ENCODE peak calls at places on chromosomes 3 and 15, in ten cellular contexts. One of them, this sample, is unnamed.
A peak's percentile ranks its signal among the peaks of the same experiment; 100 is the strongest.

GRCh38 chr15:28955686-28956421 is 70.1 kb downstream of the APBA2 start:
- DNase-seq in natural killer cell treated with Interleukin-12 subunit alpha and Interleukin-12 subunit beta and Interleukin-15 and Interleukin-18, amount 100 ng/mL, for 72 hours: no peak
- DNase-seq in left ventricle myocardium superior: no peak
- DNase-seq in GM13977: no peak
- DNase-seq in CD8-positive, alpha-beta memory T cell: no peak
- DNase-seq in EL: peak; percentile 86
- DNase-seq in M059J: peak; percentile 93
- DNase-seq in NCI-H345: no peak
- DNase-seq in substantia nigra: no peak
- DNase-seq in myocyte: peak; percentile 7
- DNase-seq in this sample: no peak

GRCh38 chr3:98817546-98817945 is 54.4 kb downstream of the ST3GAL6 start:
- DNase-seq in natural killer cell treated with Interleukin-12 subunit alpha and Interleukin-12 subunit beta and Interleukin-15 and Interleukin-18, amount 100 ng/mL, for 72 hours: no peak
- DNase-seq in left ventricle myocardium superior: no peak
- DNase-seq in GM13977: peak; percentile 44
- DNase-seq in CD8-positive, alpha-beta memory T cell: peak; percentile 28
- DNase-seq in EL: peak; percentile 63
- DNase-seq in M059J: peak; percentile 68
- DNase-seq in NCI-H345: peak; percentile 22
- DNase-seq in substantia nigra: no peak
- DNase-seq in myocyte: peak; percentile 68
- DNase-seq in this sample: no peak

GRCh38 chr3:96331341-96331740 is 483.1 kb upstream of the EPHA6 start:
- DNase-seq in natural killer cell treated with Interleukin-12 subunit alpha and Interleukin-12 subunit beta and Interleukin-15 and Interleukin-18, amount 100 ng/mL, for 72 hours: no peak
- DNase-seq in left ventricle myocardium superior: no peak
- DNase-seq in GM13977: no peak
- DNase-seq in CD8-positive, alpha-beta memory T cell: no peak
- DNase-seq in EL: no peak
- DNase-seq in M059J: peak; percentile 3
- DNase-seq in NCI-H345: no peak
- DNase-seq in substantia nigra: no peak
- DNase-seq in myocyte: no peak
- DNase-seq in this sample: no peak

GRCh38 chr15:63088532-63089245 is 33.0 kb upstream of the LACTB start:
- DNase-seq in natural killer cell treated with Interleukin-12 subunit alpha and Interleukin-12 subunit beta and Interleukin-15 and Interleukin-18, amount 100 ng/mL, for 72 hours: no peak
- DNase-seq in left ventricle myocardium superior: no peak
- DNase-seq in GM13977: no peak
- DNase-seq in CD8-positive, alpha-beta memory T cell: no peak
- DNase-seq in EL: no peak
- DNase-seq in M059J: no peak
- DNase-seq in NCI-H345: no peak
- DNase-seq in substantia nigra: no peak
- DNase-seq in myocyte: no peak
- DNase-seq in this sample: peak; percentile 25

GRCh38 chr15:88498991-88499390 is 31.5 kb downstream of the MRPS11 start:
- DNase-seq in natural killer cell treated with Interleukin-12 subunit alpha and Interleukin-12 subunit beta and Interleukin-15 and Interleukin-18, amount 100 ng/mL, for 72 hours: no peak
- DNase-seq in left ventricle myocardium superior: peak; percentile 36
- DNase-seq in GM13977: no peak
- DNase-seq in CD8-positive, alpha-beta memory T cell: no peak
- DNase-seq in EL: no peak
- DNase-seq in M059J: no peak
- DNase-seq in NCI-H345: peak; percentile 33
- DNase-seq in substantia nigra: no peak
- DNase-seq in myocyte: no peak
- DNase-seq in this sample: no peak

GRCh38 chr3:120615863-120616599 is 19.9 kb downstream of the NDUFB4 start:
- DNase-seq in natural killer cell treated with Interleukin-12 subunit alpha and Interleukin-12 subunit beta and Interleukin-15 and Interleukin-18, amount 100 ng/mL, for 72 hours: no peak
- DNase-seq in left ventricle myocardium superior: peak; percentile 59
- DNase-seq in GM13977: no peak
- DNase-seq in CD8-positive, alpha-beta memory T cell: no peak
- DNase-seq in EL: peak; percentile 86
- DNase-seq in M059J: peak; percentile 100
- DNase-seq in NCI-H345: no peak
- DNase-seq in substantia nigra: peak; percentile 25
- DNase-seq in myocyte: no peak
- DNase-seq in this sample: peak; percentile 34

GRCh38 chr15:89647191-89647851 is 7.9 kb downstream of the KIF7 start:
- DNase-seq in natural killer cell treated with Interleukin-12 subunit alpha and Interleukin-12 subunit beta and Interleukin-15 and Interleukin-18, amount 100 ng/mL, for 72 hours: no peak
- DNase-seq in left ventricle myocardium superior: peak; percentile 91
- DNase-seq in GM13977: peak; percentile 88
- DNase-seq in CD8-positive, alpha-beta memory T cell: peak; percentile 18
- DNase-seq in EL: peak; percentile 51
- DNase-seq in M059J: no peak
- DNase-seq in NCI-H345: peak; percentile 48
- DNase-seq in substantia nigra: peak; percentile 32
- DNase-seq in myocyte: peak; percentile 66
- DNase-seq in this sample: peak; percentile 88

GRCh38 chr15:58608711-58609110 is 140.8 kb downstream of the ADAM10 start:
- DNase-seq in natural killer cell treated with Interleukin-12 subunit alpha and Interleukin-12 subunit beta and Interleukin-15 and Interleukin-18, amount 100 ng/mL, for 72 hours: no peak
- DNase-seq in left ventricle myocardium superior: no peak
- DNase-seq in GM13977: no peak
- DNase-seq in CD8-positive, alpha-beta memory T cell: no peak
- DNase-seq in EL: peak; percentile 21
- DNase-seq in M059J: no peak
- DNase-seq in NCI-H345: no peak
- DNase-seq in substantia nigra: no peak
- DNase-seq in myocyte: no peak
- DNase-seq in this sample: no peak

GRCh38 chr15:72735111-72735510 is 48.4 kb downstream of the ADPGK start:
- DNase-seq in natural killer cell treated with Interleukin-12 subunit alpha and Interleukin-12 subunit beta and Interleukin-15 and Interleukin-18, amount 100 ng/mL, for 72 hours: no peak
- DNase-seq in left ventricle myocardium superior: no peak
- DNase-seq in GM13977: no peak
- DNase-seq in CD8-positive, alpha-beta memory T cell: no peak
- DNase-seq in EL: no peak
- DNase-seq in M059J: no peak
- DNase-seq in NCI-H345: no peak
- DNase-seq in substantia nigra: no peak
- DNase-seq in myocyte: peak; percentile 71
- DNase-seq in this sample: no peak

This sample was measured in ELF-1.